ENCODE peak calls at places on chromosomes 13 and 19, in six cellular contexts. L is NCI-H510A treated with DMSO at 0.1 percent for 48 hours, O is AG08395, Y is keratinocyte, U is heart left ventricle, Z is NCI-H1092 treated with DMSO at 0.1 percent for 48 hours. G is an unnamed sample.

GRCh38 chr19:4679416-4679815 is 9.3 kb upstream of the MYDGF start:
- DNase-seq in L (no peak), O (no peak), Y (no peak), U (no peak), Z (no peak), G (no peak)

GRCh38 chr19:15101479-15102082 is 5.6 kb upstream of the SYDE1 start:
- DNase-seq in L (peak), O (no peak), Y (no peak), U (no peak), Z (peak), G (no peak)

GRCh38 chr19:38266070-38266469 is 1.7 kb downstream of the SPINT2 start:
- DNase-seq in L (peak), O (no peak), Y (no peak), U (no peak), Z (no peak), G (peak)

GRCh38 chr13:66657165-66657895 is 572.8 kb downstream of the PCDH9 start:
- DNase-seq in L (peak), O (peak), Y (peak), U (peak), Z (peak), G (peak)

GRCh38 chr19:49911381-49912145 is 14.9 kb upstream of the IL4I1 start:
- DNase-seq in L (no peak), O (no peak), Y (no peak), U (no peak), Z (no peak), G (peak)

GRCh38 chr19:41892173-41892902 is 9.4 kb downstream of the ARHGEF1 start:
- DNase-seq in L (no peak), O (no peak), Y (no peak), U (no peak), Z (no peak), G (no peak)

GRCh38 chr13:49214917-49215376 is 5.2 kb upstream of the MLNR start:
- DNase-seq in L (no peak), O (peak), Y (no peak), U (peak), Z (no peak), G (peak)

GRCh38 chr19:51327066-51327985 is 14.6 kb downstream of the VSIG10L start:
- DNase-seq in L (no peak), O (peak), Y (no peak), U (peak), Z (no peak), G (no peak)

GRCh38 chr19:1449467-1450442 is at the start of gene APC2:
- DNase-seq in L (no peak), O (peak), Y (no peak), U (no peak), Z (peak), G (no peak)

GRCh38 chr19:41945135-41945766 is 13.9 kb downstream of the RABAC1 start:
- DNase-seq in L (no peak), O (no peak), Y (no peak), U (no peak), Z (no peak), G (peak)

GRCh38 chr19:50658438-50659317 is 9.4 kb downstream of the C19orf81 start:
- DNase-seq in L (no peak), O (peak), Y (no peak), U (peak), Z (peak), G (peak)

GRCh38 chr19:53771133-53771532 is 53.0 kb downstream of the NLRP12 start:
- DNase-seq in L (no peak), O (no peak), Y (no peak), U (no peak), Z (no peak), G (no peak)

GRCh38 chr19:34291235-34291634 is 36.9 kb downstream of the GARRE1 start:
- DNase-seq in L (no peak), O (no peak), Y (no peak), U (no peak), Z (no peak), G (no peak)

GRCh38 chr13:77338961-77339401 is 12.1 kb upstream of the MYCBP2 start:
- DNase-seq in L (no peak), O (no peak), Y (no peak), U (no peak), Z (no peak), G (no peak)

GRCh38 chr19:2148482-2149135 is 2.8 kb downstream of the AP3D1 start:
- DNase-seq in L (no peak), O (no peak), Y (no peak), U (no peak), Z (no peak), G (no peak)

GRCh38 chr19:19033426-19034203 is at the start of the genes ARMC6 and SUGP2:
- DNase-seq in L (peak), O (peak), Y (peak), U (peak), Z (peak), G (peak)

GRCh38 chr19:5038631-5039271 is 69.8 kb downstream of the KDM4B start:
- DNase-seq in L (peak), O (peak), Y (no peak), U (no peak), Z (peak), G (no peak)

GRCh38 chr19:33674575-33675367 is 53.0 kb downstream of the CHST8 start:
- DNase-seq in L (no peak), O (no peak), Y (no peak), U (no peak), Z (peak), G (no peak)

GRCh38 chr19:1237754-1238372 is at the start of gene CBARP:
- DNase-seq in L (no peak), O (peak), Y (no peak), U (no peak), Z (no peak), G (peak)

GRCh38 chr13:54029226-54029625 is 1000.6 kb downstream of the OLFM4 start:
- DNase-seq in L (no peak), O (no peak), Y (no peak), U (no peak), Z (no peak), G (peak)

GRCh38 chr13:42110410-42111155 is 62.1 kb downstream of the DGKH start:
- DNase-seq in L (peak), O (peak), Y (peak), U (no peak), Z (peak), G (peak)

GRCh38 chr13:80363890-80364503 is 23.1 kb upstream of the SPRY2 start:
- DNase-seq in L (no peak), O (peak), Y (no peak), U (no peak), Z (peak), G (no peak)

GRCh38 chr13:25874907-25875306 is 176.9 kb downstream of the SHISA2 start:
- DNase-seq in L (peak), O (no peak), Y (no peak), U (no peak), Z (no peak), G (peak)

GRCh38 chr13:34900288-34900739 is 41.8 kb upstream of the NBEA start:
- DNase-seq in L (no peak), O (no peak), Y (no peak), U (no peak), Z (no peak), G (no peak)

GRCh38 chr19:10667867-10668266 is 13.7 kb downstream of the ILF3 start:
- DNase-seq in L (no peak), O (no peak), Y (no peak), U (no peak), Z (no peak), G (no peak)

GRCh38 chr13:90518398-90518797 is 829.1 kb upstream of the MIR17HG start:
- DNase-seq in L (no peak), O (no peak), Y (no peak), U (no peak), Z (no peak), G (no peak)

G was measured in thyroid gland.